ENCODE peak calls at places on chromosomes 4 and X, in five cellular contexts. One of them, this sample, is unnamed.

GRCh38 chrX:48945517-48946348 is 11.7 kb downstream of the OTUD5 start:
- DNase-seq in neuronal stem cell: no peak
- DNase-seq in H1: no peak
- DNase-seq in H9: peak
- DNase-seq in mesenchymal stem cell: peak
- DNase-seq in this sample: peak

GRCh38 chr4:36348403-36348938 is 67.1 kb downstream of the DTHD1 start:
- DNase-seq in neuronal stem cell: no peak
- DNase-seq in H1: no peak
- DNase-seq in H9: no peak
- DNase-seq in mesenchymal stem cell: no peak
- DNase-seq in this sample: peak

GRCh38 chr4:8585186-8585585 is 5.0 kb downstream of the GPR78 start:
- DNase-seq in neuronal stem cell: no peak
- DNase-seq in H1: no peak
- DNase-seq in H9: peak
- DNase-seq in mesenchymal stem cell: no peak
- DNase-seq in this sample: no peak

GRCh38 chr4:1674682-1675081 is 9.4 kb downstream of the FAM53A start:
- DNase-seq in neuronal stem cell: no peak
- DNase-seq in H1: no peak
- DNase-seq in H9: no peak
- DNase-seq in mesenchymal stem cell: no peak
- DNase-seq in this sample: no peak

GRCh38 chr4:145154573-145154972 is 25.8 kb downstream of the OTUD4 start:
- DNase-seq in neuronal stem cell: no peak
- DNase-seq in H1: no peak
- DNase-seq in H9: no peak
- DNase-seq in mesenchymal stem cell: peak
- DNase-seq in this sample: peak

GRCh38 chrX:57445046-57445445 is 146.8 kb upstream of the ZXDB start:
- DNase-seq in neuronal stem cell: no peak
- DNase-seq in H1: no peak
- DNase-seq in H9: no peak
- DNase-seq in mesenchymal stem cell: no peak
- DNase-seq in this sample: peak

GRCh38 chrX:24259544-24260240 is 54.2 kb downstream of the SUPT20HL2 start:
- DNase-seq in neuronal stem cell: no peak
- DNase-seq in H1: no peak
- DNase-seq in H9: peak
- DNase-seq in mesenchymal stem cell: peak
- DNase-seq in this sample: peak

GRCh38 chr4:6298035-6298434 is 28.4 kb downstream of the WFS1 start:
- DNase-seq in neuronal stem cell: no peak
- DNase-seq in H1: no peak
- DNase-seq in H9: no peak
- DNase-seq in mesenchymal stem cell: peak
- DNase-seq in this sample: no peak

GRCh38 chrX:10582945-10583344 is 37.4 kb downstream of the MID1 start:
- DNase-seq in neuronal stem cell: no peak
- DNase-seq in H1: no peak
- DNase-seq in H9: no peak
- DNase-seq in mesenchymal stem cell: no peak
- DNase-seq in this sample: peak

GRCh38 chrX:22520128-22520828 is 247.6 kb downstream of the CBLL2 start:
- DNase-seq in neuronal stem cell: no peak
- DNase-seq in H1: no peak
- DNase-seq in H9: no peak
- DNase-seq in mesenchymal stem cell: no peak
- DNase-seq in this sample: no peak

GRCh38 chr4:40547446-40548132 is 82.1 kb downstream of the RBM47 start:
- DNase-seq in neuronal stem cell: no peak
- DNase-seq in H1: no peak
- DNase-seq in H9: no peak
- DNase-seq in mesenchymal stem cell: no peak
- DNase-seq in this sample: no peak

GRCh38 chr4:144374065-144374464 is 233.5 kb upstream of the GYPA start:
- DNase-seq in neuronal stem cell: no peak
- DNase-seq in H1: no peak
- DNase-seq in H9: peak
- DNase-seq in mesenchymal stem cell: no peak
- DNase-seq in this sample: peak

GRCh38 chr4:4852591-4853362 is 6.7 kb upstream of the MSX1 start:
- DNase-seq in neuronal stem cell: no peak
- DNase-seq in H1: no peak
- DNase-seq in H9: peak
- DNase-seq in mesenchymal stem cell: peak
- DNase-seq in this sample: peak

GRCh38 chr4:152460488-152460887 is 75.4 kb downstream of the FBXW7 start:
- DNase-seq in neuronal stem cell: no peak
- DNase-seq in H1: no peak
- DNase-seq in H9: no peak
- DNase-seq in mesenchymal stem cell: peak
- DNase-seq in this sample: peak

GRCh38 chr4:153518637-153519384 is 52.7 kb downstream of the TMEM131L start:
- DNase-seq in neuronal stem cell: no peak
- DNase-seq in H1: no peak
- DNase-seq in H9: no peak
- DNase-seq in mesenchymal stem cell: no peak
- DNase-seq in this sample: no peak

GRCh38 chrX:65607070-65607742 is 60.2 kb upstream of the MSN start:
- DNase-seq in neuronal stem cell: no peak
- DNase-seq in H1: no peak
- DNase-seq in H9: no peak
- DNase-seq in mesenchymal stem cell: peak
- DNase-seq in this sample: no peak

GRCh38 chr4:132218406-132218805 is 930.7 kb upstream of the PCDH10 start:
- DNase-seq in neuronal stem cell: no peak
- DNase-seq in H1: no peak
- DNase-seq in H9: no peak
- DNase-seq in mesenchymal stem cell: no peak
- DNase-seq in this sample: no peak

GRCh38 chrX:107773206-107773605 is 2.4 kb downstream of the TSC22D3 start:
- DNase-seq in neuronal stem cell: no peak
- DNase-seq in H1: no peak
- DNase-seq in H9: peak
- DNase-seq in mesenchymal stem cell: no peak
- DNase-seq in this sample: no peak

GRCh38 chr4:4859799-4860380 is 425 bp downstream of the MSX1 start:
- DNase-seq in neuronal stem cell: no peak
- DNase-seq in H1: no peak
- DNase-seq in H9: no peak
- DNase-seq in mesenchymal stem cell: peak
- DNase-seq in this sample: no peak

GRCh38 chr4:67580577-67580976 is 22.1 kb downstream of the STAP1 start:
- DNase-seq in neuronal stem cell: no peak
- DNase-seq in H1: no peak
- DNase-seq in H9: no peak
- DNase-seq in mesenchymal stem cell: no peak
- DNase-seq in this sample: no peak

GRCh38 chr4:94507281-94507680 is 55.5 kb downstream of the PDLIM5 start:
- DNase-seq in neuronal stem cell: no peak
- DNase-seq in H1: no peak
- DNase-seq in H9: no peak
- DNase-seq in mesenchymal stem cell: no peak
- DNase-seq in this sample: no peak
- H3K4me2 ChIP-seq in neuronal stem cell: no peak
- H3K4me2 ChIP-seq in H1: no peak
- H3K4me2 ChIP-seq in H9: no peak
- H3K4me2 ChIP-seq in mesenchymal stem cell: no peak
- H3K4me2 ChIP-seq in this sample: no peak

GRCh38 chr4:44421330-44421729 is 27.3 kb downstream of the KCTD8 start:
- DNase-seq in neuronal stem cell: no peak
- DNase-seq in H1: no peak
- DNase-seq in H9: no peak
- DNase-seq in mesenchymal stem cell: no peak
- DNase-seq in this sample: no peak
- H2BK12ac ChIP-seq in neuronal stem cell: no peak
- H2BK12ac ChIP-seq in H1: no peak
- H2BK12ac ChIP-seq in H9: no peak
- H2BK12ac ChIP-seq in mesenchymal stem cell: no peak
- H2BK12ac ChIP-seq in this sample: no peak

GRCh38 chr4:165718660-165719059 is 154.4 kb upstream of the TLL1 start:
- DNase-seq in neuronal stem cell: no peak
- DNase-seq in H1: no peak
- DNase-seq in H9: no peak
- DNase-seq in mesenchymal stem cell: no peak
- DNase-seq in this sample: no peak
- H3K4me2 ChIP-seq in neuronal stem cell: no peak
- H3K4me2 ChIP-seq in H1: no peak
- H3K4me2 ChIP-seq in H9: no peak
- H3K4me2 ChIP-seq in mesenchymal stem cell: no peak
- H3K4me2 ChIP-seq in this sample: no peak

GRCh38 chrX:115561605-115562491 is 874 bp downstream of the PLS3 start:
- DNase-seq in neuronal stem cell: peak
- DNase-seq in H1: no peak
- DNase-seq in H9: peak
- DNase-seq in mesenchymal stem cell: peak
- DNase-seq in this sample: peak

GRCh38 chrX:115565888-115566287 is 4.9 kb downstream of the PLS3 start:
- DNase-seq in neuronal stem cell: no peak
- DNase-seq in H1: no peak
- DNase-seq in H9: no peak
- DNase-seq in mesenchymal stem cell: no peak
- DNase-seq in this sample: no peak

GRCh38 chrX:115562492-115562872 is 1.5 kb downstream of the PLS3 start:
- DNase-seq in neuronal stem cell: peak
- DNase-seq in H1: no peak
- DNase-seq in H9: peak
- DNase-seq in mesenchymal stem cell: peak
- DNase-seq in this sample: no peak

GRCh38 chrX:115563633-115564182 is 2.7 kb downstream of the PLS3 start:
- DNase-seq in neuronal stem cell: no peak
- DNase-seq in H1: no peak
- DNase-seq in H9: no peak
- DNase-seq in mesenchymal stem cell: no peak
- DNase-seq in this sample: no peak

GRCh38 chrX:115564243-115564642 is 3.3 kb downstream of the PLS3 start:
- DNase-seq in neuronal stem cell: no peak
- DNase-seq in H1: no peak
- DNase-seq in H9: no peak
- DNase-seq in mesenchymal stem cell: peak
- DNase-seq in this sample: no peak
- H2BK12ac ChIP-seq in neuronal stem cell: no peak
- H2BK12ac ChIP-seq in H1: no peak
- H2BK12ac ChIP-seq in H9: no peak
- H2BK12ac ChIP-seq in mesenchymal stem cell: no peak
- H2BK12ac ChIP-seq in this sample: no peak

DNA sequence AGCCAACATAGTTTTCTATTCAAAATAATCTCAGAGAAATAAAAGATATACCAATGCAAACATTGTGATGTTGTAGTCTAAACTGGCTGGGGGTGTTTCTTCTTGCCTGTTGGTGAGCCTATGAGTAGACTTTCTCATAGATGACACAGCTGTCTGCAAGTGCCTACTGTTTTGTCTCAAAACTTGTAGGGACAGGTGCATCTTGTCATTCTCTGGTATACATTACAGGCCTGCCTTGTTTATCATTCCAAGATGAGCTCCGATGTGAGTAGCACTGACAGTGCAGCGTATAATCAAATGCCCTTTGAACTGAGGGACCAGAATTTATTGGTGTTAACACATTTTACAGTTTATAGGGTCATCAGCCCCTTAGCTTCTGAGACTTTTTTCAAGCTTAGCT is 353.8 kb downstream of the PRDM5 start:
- DNase-seq in neuronal stem cell: no peak
- DNase-seq in H1: no peak
- DNase-seq in H9: no peak
- DNase-seq in mesenchymal stem cell: no peak
- DNase-seq in this sample: no peak
- H3K4me2 ChIP-seq in neuronal stem cell: no peak
- H3K4me2 ChIP-seq in H1: no peak
- H3K4me2 ChIP-seq in H9: no peak
- H3K4me2 ChIP-seq in mesenchymal stem cell: no peak
- H3K4me2 ChIP-seq in this sample: no peak